ENCODE peak calls at places on chromosomes 11 and 22, in four cellular contexts. Y, F, G and N are unnamed samples.

GRCh38 chr22:39176067-39176621 is 23.7 kb upstream of the CBX7 start:
- DNase-seq in Y (no peak), F (no peak), G (peak; percentile 88), N (no peak)

GRCh38 chr11:118401880-118402590 is 629 bp downstream of the ATP5MG start:
- DNase-seq in Y (no peak), F (no peak), G (peak; percentile 94), N (no peak)

GRCh38 chr11:111585371-111585770 is 16.9 kb upstream of the SIK2 start:
- DNase-seq in Y (no peak), F (no peak), G (peak; percentile 82), N (no peak)

GRCh38 chr11:11916981-11917399 is 75.2 kb downstream of the USP47 start:
- DNase-seq in Y (no peak), F (no peak), G (peak; percentile 55), N (no peak)

GRCh38 chr11:44572884-44573283 is 7.4 kb downstream of the CD82 start:
- DNase-seq in Y (no peak), F (no peak), G (no peak), N (no peak)

GRCh38 chr11:19185516-19186052 is 16.2 kb downstream of the CSRP3 start:
- DNase-seq in Y (no peak), F (no peak), G (no peak), N (no peak)

GRCh38 chr11:85603220-85603619 is 23.9 kb downstream of the DLG2 start:
- DNase-seq in Y (no peak), F (no peak), G (no peak), N (no peak)

GRCh38 chr11:78248903-78249302 is 60.2 kb downstream of the USP35 start:
- DNase-seq in Y (no peak), F (no peak), G (no peak), N (no peak)

GRCh38 chr11:119236490-119236889 is 30.4 kb downstream of the CBL start:
- DNase-seq in Y (no peak), F (no peak), G (peak; percentile 31), N (no peak)

GRCh38 chr11:30474151-30474954 is 111.8 kb downstream of the MPPED2 start:
- DNase-seq in Y (no peak), F (no peak), G (no peak), N (no peak)

GRCh38 chr11:105609341-105609781 is 512 bp upstream of the GRIA4 start:
- DNase-seq in Y (no peak), F (no peak), G (peak; percentile 27), N (peak; percentile 61)

GRCh38 chr11:109696191-109696897 is 274.4 kb downstream of the C11orf87 start:
- DNase-seq in Y (no peak), F (no peak), G (peak; percentile 3), N (no peak)

GRCh38 chr22:17672417-17672991 is 33.9 kb downstream of the BCL2L13 start:
- DNase-seq in Y (no peak), F (no peak), G (no peak), N (no peak)

GRCh38 chr22:40628354-40629042 is 8.0 kb downstream of the MRTFA start:
- DNase-seq in Y (no peak), F (no peak), G (peak; percentile 58), N (no peak)

GRCh38 chr11:119691701-119692546 is 37.1 kb downstream of the NECTIN1 start:
- DNase-seq in Y (no peak), F (no peak), G (no peak), N (no peak)

GRCh38 chr11:95296165-95296564 is 65.2 kb upstream of the SESN3 start:
- DNase-seq in Y (no peak), F (no peak), G (peak; percentile 36), N (no peak)

GRCh38 chr22:40764743-40765441 is 54.3 kb downstream of the SLC25A17 start:
- DNase-seq in Y (no peak), F (no peak), G (no peak), N (no peak)

GRCh38 chr11:68014157-68014965 is 4.2 kb downstream of the ALDH3B1 start:
- DNase-seq in Y (no peak), F (no peak), G (peak; percentile 87), N (no peak)

GRCh38 chr11:100719362-100719761 is 32.3 kb downstream of the ARHGAP42 start:
- DNase-seq in Y (no peak), F (no peak), G (peak; percentile 53), N (no peak)

GRCh38 chr22:49971232-49972162 is 10.9 kb downstream of the PIM3 start:
- DNase-seq in Y (no peak), F (peak; percentile 36), G (peak; percentile 72), N (peak; percentile 65)

GRCh38 chr22:17097701-17098100 is 12.9 kb downstream of the IL17RA start:
- DNase-seq in Y (no peak), F (no peak), G (no peak), N (no peak)

GRCh38 chr22:50192056-50192824 is 6.5 kb downstream of the TRABD start:
- DNase-seq in Y (no peak), F (no peak), G (no peak), N (no peak)

GRCh38 chr11:27501102-27501501 is 5.5 kb downstream of the LIN7C start:
- DNase-seq in Y (no peak), F (no peak), G (no peak), N (no peak)

GRCh38 chr11:77147668-77148321 is 19.7 kb downstream of the MYO7A start:
- DNase-seq in Y (no peak), F (no peak), G (peak; percentile 15), N (no peak)

GRCh38 chr11:1335811-1336761 is 26.7 kb upstream of the TOLLIP start:
- DNase-seq in Y (peak; percentile 59), F (peak; percentile 55), G (peak; percentile 94), N (peak; percentile 56)

GRCh38 chr11:47257518-47258316 is at the start of gene NR1H3:
- DNase-seq in Y (peak; percentile 24), F (no peak), G (peak; percentile 96), N (no peak)

GRCh38 chr11:127003260-127003981 is 2.9 kb upstream of the KIRREL3 start:
- DNase-seq in Y (no peak), F (no peak), G (no peak), N (no peak)

GRCh38 chr11:95147364-95147905 is 57.8 kb downstream of the ENDOD1 start:
- DNase-seq in Y (no peak), F (no peak), G (peak; percentile 96), N (peak; percentile 59)

GRCh38 chr22:50057292-50057867 is 718 bp downstream of the TTLL8 start:
- DNase-seq in Y (no peak), F (no peak), G (no peak), N (no peak)

GRCh38 chr11:122486793-122487495 is 168.6 kb upstream of the UBASH3B start:
- DNase-seq in Y (no peak), F (no peak), G (peak; percentile 8), N (no peak)

GRCh38 chr11:441418-442274 is at the start of gene ANO9:
- DNase-seq in Y (no peak), F (no peak), G (no peak), N (no peak)

GRCh38 chr11:66933508-66933907 is 24.7 kb downstream of the PC start:
- DNase-seq in Y (no peak), F (no peak), G (peak; percentile 35), N (no peak)

GRCh38 chr22:45006101-45006872 is 3.5 kb downstream of the PHF21B start:
- DNase-seq in Y (no peak), F (no peak), G (peak; percentile 2), N (no peak)
- H3K27me3 ChIP-seq in Y (peaks cover 3% of the 10 kb centered on the region), F (peaks cover 4% of the 10 kb centered on the region), G (no peaks in the 10 kb centered on the region), N (peaks cover 3% of the 10 kb centered on the region)

GRCh38 chr22:37686002-37686982 is at the start of gene NOL12:
- DNase-seq in Y (peak; percentile 35), F (peak; percentile 41), G (peak; percentile 93), N (peak; percentile 77)
- H3K27me3 ChIP-seq in Y (no peaks in the 10 kb centered on the region), F (no peaks in the 10 kb centered on the region), G (no peaks in the 10 kb centered on the region), N (no peaks in the 10 kb centered on the region)

GRCh38 chr11:8615633-8616032 is 21.6 kb upstream of the STK33 start:
- DNase-seq in Y (no peak), F (no peak), G (no peak), N (no peak)
- H3K27me3 ChIP-seq in Y (no peaks in the 10 kb centered on the region), F (no peaks in the 10 kb centered on the region), G (no peaks in the 10 kb centered on the region), N (no peaks in the 10 kb centered on the region)

GRCh38 chr11:7250166-7250565 is 1.5 kb upstream of the SYT9 start:
- DNase-seq in Y (no peak), F (no peak), G (no peak), N (no peak)
- H3K27me3 ChIP-seq in Y (no peaks in the 10 kb centered on the region), F (no peaks in the 10 kb centered on the region), G (peaks cover 58% of the 10 kb centered on the region), N (no peaks in the 10 kb centered on the region)

GRCh38 chr11:133070053-133070713 is 462.1 kb downstream of the OPCML start:
- DNase-seq in Y (no peak), F (no peak), G (no peak), N (no peak)
- H3K27me3 ChIP-seq in Y (no peaks in the 10 kb centered on the region), F (no peaks in the 10 kb centered on the region), G (peaks cover 24% of the 10 kb centered on the region), N (no peaks in the 10 kb centered on the region)

DNA sequence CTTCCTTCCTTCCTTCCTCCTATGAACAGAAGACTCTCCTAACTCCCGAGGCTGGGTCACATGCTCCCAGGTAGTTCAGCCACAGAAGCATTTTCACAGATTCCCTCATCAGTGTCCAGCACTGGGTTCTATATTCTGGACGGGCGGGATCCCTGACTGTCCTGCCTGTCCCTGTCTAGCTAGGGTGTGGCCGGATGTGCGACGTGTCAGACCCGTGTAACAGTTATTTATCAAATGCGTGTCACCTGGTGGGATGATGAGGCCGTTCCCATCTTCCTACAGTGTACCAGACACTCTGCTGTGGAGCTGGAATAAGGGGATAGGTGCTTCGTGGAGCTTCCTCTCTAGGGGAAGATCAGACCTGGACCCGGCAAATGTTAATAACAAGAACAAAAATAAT is 901.0 kb downstream of the BRD1 start:
- DNase-seq in Y (no peak), F (no peak), G (no peak), N (peak; percentile 7)
- H3K27me3 ChIP-seq in Y (no peaks in the 10 kb centered on the region), F (no peaks in the 10 kb centered on the region), G (no peaks in the 10 kb centered on the region), N (peaks cover 4% of the 10 kb centered on the region)

DNA sequence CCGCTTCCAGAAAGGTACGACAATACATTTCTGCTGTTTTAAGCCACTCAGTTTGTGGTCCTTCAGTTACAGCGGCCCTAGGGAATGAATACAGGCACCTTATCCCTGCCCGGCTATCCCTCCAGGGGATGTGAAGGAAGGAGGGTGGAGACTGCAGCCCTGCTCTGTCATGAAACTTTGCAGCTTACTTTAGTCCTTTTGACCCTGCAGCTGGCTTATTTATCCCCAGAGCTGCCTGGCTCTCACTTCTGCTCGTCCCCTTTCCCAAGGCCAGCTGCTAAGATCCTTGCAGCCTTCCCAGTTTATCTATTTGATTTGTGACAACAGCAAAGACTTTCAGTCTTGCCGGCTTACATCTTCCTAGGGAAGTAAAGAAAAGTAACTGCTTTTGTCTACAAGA is 55.2 kb downstream of the SC5D start:
- DNase-seq in Y (no peak), F (no peak), G (no peak), N (no peak)
- H3K27me3 ChIP-seq in Y (no peaks in the 10 kb centered on the region), F (no peaks in the 10 kb centered on the region), G (no peaks in the 10 kb centered on the region), N (no peaks in the 10 kb centered on the region)